ENCODE peak calls at places on chromosomes 4 and X, in nine cellular contexts. One of them, this sample, is unnamed.

GRCh38 chr4:17636341-17636695 is 21.9 kb downstream of the MED28 start:
- ATAC-seq in natural killer cell: no peak
- ATAC-seq in RWPE2: peak; percentile 8
- ATAC-seq in activated CD8-positive, alpha-beta memory T cell treated with anti-CD3 and anti-CD28 coated beads, Interleukin-2, amount 10 ng/mL, durations not matched to agents 7 days and 5 days: peak; percentile 20
- ATAC-seq in heart right ventricle: peak; percentile 14
- ATAC-seq in activated T-cell treated with anti-CD3 and anti-CD28 coated beads, Interleukin-2, amount 50 U/mL, for 4 hours: no peak
- ATAC-seq in IMR-90: peak; percentile 27
- ATAC-seq in stimulated activated naive B cell treated with anti-CD40 and anti-IgM and Interleukin-4, amounts not matched to agents 10 μg/mL and 1 μg/mL and 100 μg/mL, for 72 hours: no peak
- ATAC-seq in Panc1: peak; percentile 46
- ATAC-seq in this sample: no peak

GRCh38 chr4:154234576-154234975 is 257.0 kb downstream of the DCHS2 start:
- ATAC-seq in natural killer cell: no peak
- ATAC-seq in RWPE2: no peak
- ATAC-seq in activated CD8-positive, alpha-beta memory T cell treated with anti-CD3 and anti-CD28 coated beads, Interleukin-2, amount 10 ng/mL, durations not matched to agents 7 days and 5 days: no peak
- ATAC-seq in heart right ventricle: no peak
- ATAC-seq in activated T-cell treated with anti-CD3 and anti-CD28 coated beads, Interleukin-2, amount 50 U/mL, for 4 hours: no peak
- ATAC-seq in IMR-90: no peak
- ATAC-seq in stimulated activated naive B cell treated with anti-CD40 and anti-IgM and Interleukin-4, amounts not matched to agents 10 μg/mL and 1 μg/mL and 100 μg/mL, for 72 hours: no peak
- ATAC-seq in Panc1: no peak
- ATAC-seq in this sample: no peak

GRCh38 chr4:185019451-185020292 is 1.4 kb downstream of the HELT start:
- ATAC-seq in natural killer cell: no peak
- ATAC-seq in RWPE2: peak; percentile 39
- ATAC-seq in activated CD8-positive, alpha-beta memory T cell treated with anti-CD3 and anti-CD28 coated beads, Interleukin-2, amount 10 ng/mL, durations not matched to agents 7 days and 5 days: no peak
- ATAC-seq in heart right ventricle: no peak
- ATAC-seq in activated T-cell treated with anti-CD3 and anti-CD28 coated beads, Interleukin-2, amount 50 U/mL, for 4 hours: no peak
- ATAC-seq in IMR-90: no peak
- ATAC-seq in stimulated activated naive B cell treated with anti-CD40 and anti-IgM and Interleukin-4, amounts not matched to agents 10 μg/mL and 1 μg/mL and 100 μg/mL, for 72 hours: no peak
- ATAC-seq in Panc1: peak; percentile 82
- ATAC-seq in this sample: no peak

GRCh38 chr4:86974481-86975050 is 39.8 kb downstream of the AFF1 start:
- ATAC-seq in natural killer cell: no peak
- ATAC-seq in RWPE2: no peak
- ATAC-seq in activated CD8-positive, alpha-beta memory T cell treated with anti-CD3 and anti-CD28 coated beads, Interleukin-2, amount 10 ng/mL, durations not matched to agents 7 days and 5 days: no peak
- ATAC-seq in heart right ventricle: no peak
- ATAC-seq in activated T-cell treated with anti-CD3 and anti-CD28 coated beads, Interleukin-2, amount 50 U/mL, for 4 hours: peak; percentile 26
- ATAC-seq in IMR-90: no peak
- ATAC-seq in stimulated activated naive B cell treated with anti-CD40 and anti-IgM and Interleukin-4, amounts not matched to agents 10 μg/mL and 1 μg/mL and 100 μg/mL, for 72 hours: no peak
- ATAC-seq in Panc1: no peak
- ATAC-seq in this sample: no peak

GRCh38 chrX:20364238-20364637 is 97.5 kb upstream of the RPS6KA3 start:
- ATAC-seq in natural killer cell: no peak
- ATAC-seq in RWPE2: no peak
- ATAC-seq in activated CD8-positive, alpha-beta memory T cell treated with anti-CD3 and anti-CD28 coated beads, Interleukin-2, amount 10 ng/mL, durations not matched to agents 7 days and 5 days: no peak
- ATAC-seq in heart right ventricle: no peak
- ATAC-seq in activated T-cell treated with anti-CD3 and anti-CD28 coated beads, Interleukin-2, amount 50 U/mL, for 4 hours: no peak
- ATAC-seq in IMR-90: no peak
- ATAC-seq in stimulated activated naive B cell treated with anti-CD40 and anti-IgM and Interleukin-4, amounts not matched to agents 10 μg/mL and 1 μg/mL and 100 μg/mL, for 72 hours: no peak
- ATAC-seq in Panc1: no peak
- ATAC-seq in this sample: no peak

GRCh38 chr4:35525192-35525978 is 718.9 kb downstream of the ARAP2 start:
- ATAC-seq in natural killer cell: peak; percentile 79
- ATAC-seq in RWPE2: no peak
- ATAC-seq in activated CD8-positive, alpha-beta memory T cell treated with anti-CD3 and anti-CD28 coated beads, Interleukin-2, amount 10 ng/mL, durations not matched to agents 7 days and 5 days: peak; percentile 96
- ATAC-seq in heart right ventricle: no peak
- ATAC-seq in activated T-cell treated with anti-CD3 and anti-CD28 coated beads, Interleukin-2, amount 50 U/mL, for 4 hours: no peak
- ATAC-seq in IMR-90: no peak
- ATAC-seq in stimulated activated naive B cell treated with anti-CD40 and anti-IgM and Interleukin-4, amounts not matched to agents 10 μg/mL and 1 μg/mL and 100 μg/mL, for 72 hours: peak; percentile 36
- ATAC-seq in Panc1: peak; percentile 78
- ATAC-seq in this sample: no peak

GRCh38 chr4:48331577-48332340 is 9.6 kb upstream of the SLAIN2 start:
- ATAC-seq in natural killer cell: no peak
- ATAC-seq in RWPE2: peak; percentile 70
- ATAC-seq in activated CD8-positive, alpha-beta memory T cell treated with anti-CD3 and anti-CD28 coated beads, Interleukin-2, amount 10 ng/mL, durations not matched to agents 7 days and 5 days: no peak
- ATAC-seq in heart right ventricle: peak; percentile 34
- ATAC-seq in activated T-cell treated with anti-CD3 and anti-CD28 coated beads, Interleukin-2, amount 50 U/mL, for 4 hours: no peak
- ATAC-seq in IMR-90: peak; percentile 10
- ATAC-seq in stimulated activated naive B cell treated with anti-CD40 and anti-IgM and Interleukin-4, amounts not matched to agents 10 μg/mL and 1 μg/mL and 100 μg/mL, for 72 hours: no peak
- ATAC-seq in Panc1: no peak
- ATAC-seq in this sample: no peak

GRCh38 chrX:72554448-72555140 is 18.0 kb downstream of the HDAC8 start:
- ATAC-seq in natural killer cell: no peak
- ATAC-seq in RWPE2: peak; percentile 91
- ATAC-seq in activated CD8-positive, alpha-beta memory T cell treated with anti-CD3 and anti-CD28 coated beads, Interleukin-2, amount 10 ng/mL, durations not matched to agents 7 days and 5 days: no peak
- ATAC-seq in heart right ventricle: no peak
- ATAC-seq in activated T-cell treated with anti-CD3 and anti-CD28 coated beads, Interleukin-2, amount 50 U/mL, for 4 hours: no peak
- ATAC-seq in IMR-90: no peak
- ATAC-seq in stimulated activated naive B cell treated with anti-CD40 and anti-IgM and Interleukin-4, amounts not matched to agents 10 μg/mL and 1 μg/mL and 100 μg/mL, for 72 hours: no peak
- ATAC-seq in Panc1: no peak
- ATAC-seq in this sample: no peak

GRCh38 chr4:99209671-99210070 is 9.4 kb downstream of the ADH6 start:
- ATAC-seq in natural killer cell: no peak
- ATAC-seq in RWPE2: no peak
- ATAC-seq in activated CD8-positive, alpha-beta memory T cell treated with anti-CD3 and anti-CD28 coated beads, Interleukin-2, amount 10 ng/mL, durations not matched to agents 7 days and 5 days: no peak
- ATAC-seq in heart right ventricle: no peak
- ATAC-seq in activated T-cell treated with anti-CD3 and anti-CD28 coated beads, Interleukin-2, amount 50 U/mL, for 4 hours: no peak
- ATAC-seq in IMR-90: peak; percentile 70
- ATAC-seq in stimulated activated naive B cell treated with anti-CD40 and anti-IgM and Interleukin-4, amounts not matched to agents 10 μg/mL and 1 μg/mL and 100 μg/mL, for 72 hours: no peak
- ATAC-seq in Panc1: no peak
- ATAC-seq in this sample: no peak

GRCh38 chrX:38819709-38820108 is 18.4 kb downstream of the MID1IP1 start:
- ATAC-seq in natural killer cell: no peak
- ATAC-seq in RWPE2: no peak
- ATAC-seq in activated CD8-positive, alpha-beta memory T cell treated with anti-CD3 and anti-CD28 coated beads, Interleukin-2, amount 10 ng/mL, durations not matched to agents 7 days and 5 days: no peak
- ATAC-seq in heart right ventricle: no peak
- ATAC-seq in activated T-cell treated with anti-CD3 and anti-CD28 coated beads, Interleukin-2, amount 50 U/mL, for 4 hours: no peak
- ATAC-seq in IMR-90: no peak
- ATAC-seq in stimulated activated naive B cell treated with anti-CD40 and anti-IgM and Interleukin-4, amounts not matched to agents 10 μg/mL and 1 μg/mL and 100 μg/mL, for 72 hours: no peak
- ATAC-seq in Panc1: no peak
- ATAC-seq in this sample: no peak

GRCh38 chr4:85642356-85643100 is 167.6 kb downstream of the ARHGAP24 start:
- ATAC-seq in natural killer cell: no peak
- ATAC-seq in RWPE2: no peak
- ATAC-seq in activated CD8-positive, alpha-beta memory T cell treated with anti-CD3 and anti-CD28 coated beads, Interleukin-2, amount 10 ng/mL, durations not matched to agents 7 days and 5 days: no peak
- ATAC-seq in heart right ventricle: no peak
- ATAC-seq in activated T-cell treated with anti-CD3 and anti-CD28 coated beads, Interleukin-2, amount 50 U/mL, for 4 hours: no peak
- ATAC-seq in IMR-90: no peak
- ATAC-seq in stimulated activated naive B cell treated with anti-CD40 and anti-IgM and Interleukin-4, amounts not matched to agents 10 μg/mL and 1 μg/mL and 100 μg/mL, for 72 hours: peak; percentile 12
- ATAC-seq in Panc1: no peak
- ATAC-seq in this sample: peak; percentile 68

GRCh38 chr4:82898322-82899243 is 2.0 kb upstream of the THAP9 start:
- ATAC-seq in natural killer cell: no peak
- ATAC-seq in RWPE2: no peak
- ATAC-seq in activated CD8-positive, alpha-beta memory T cell treated with anti-CD3 and anti-CD28 coated beads, Interleukin-2, amount 10 ng/mL, durations not matched to agents 7 days and 5 days: no peak
- ATAC-seq in heart right ventricle: no peak
- ATAC-seq in activated T-cell treated with anti-CD3 and anti-CD28 coated beads, Interleukin-2, amount 50 U/mL, for 4 hours: no peak
- ATAC-seq in IMR-90: peak; percentile 3
- ATAC-seq in stimulated activated naive B cell treated with anti-CD40 and anti-IgM and Interleukin-4, amounts not matched to agents 10 μg/mL and 1 μg/mL and 100 μg/mL, for 72 hours: no peak
- ATAC-seq in Panc1: no peak
- ATAC-seq in this sample: no peak

GRCh38 chr4:41074227-41074626 is 140.1 kb downstream of the APBB2 start:
- ATAC-seq in natural killer cell: no peak
- ATAC-seq in RWPE2: no peak
- ATAC-seq in activated CD8-positive, alpha-beta memory T cell treated with anti-CD3 and anti-CD28 coated beads, Interleukin-2, amount 10 ng/mL, durations not matched to agents 7 days and 5 days: no peak
- ATAC-seq in heart right ventricle: no peak
- ATAC-seq in activated T-cell treated with anti-CD3 and anti-CD28 coated beads, Interleukin-2, amount 50 U/mL, for 4 hours: no peak
- ATAC-seq in IMR-90: no peak
- ATAC-seq in stimulated activated naive B cell treated with anti-CD40 and anti-IgM and Interleukin-4, amounts not matched to agents 10 μg/mL and 1 μg/mL and 100 μg/mL, for 72 hours: no peak
- ATAC-seq in Panc1: no peak
- ATAC-seq in this sample: no peak

GRCh38 chr4:78902313-78902712 is 36.9 kb downstream of the PAQR3 start:
- ATAC-seq in natural killer cell: no peak
- ATAC-seq in RWPE2: no peak
- ATAC-seq in activated CD8-positive, alpha-beta memory T cell treated with anti-CD3 and anti-CD28 coated beads, Interleukin-2, amount 10 ng/mL, durations not matched to agents 7 days and 5 days: no peak
- ATAC-seq in heart right ventricle: no peak
- ATAC-seq in activated T-cell treated with anti-CD3 and anti-CD28 coated beads, Interleukin-2, amount 50 U/mL, for 4 hours: no peak
- ATAC-seq in IMR-90: no peak
- ATAC-seq in stimulated activated naive B cell treated with anti-CD40 and anti-IgM and Interleukin-4, amounts not matched to agents 10 μg/mL and 1 μg/mL and 100 μg/mL, for 72 hours: no peak
- ATAC-seq in Panc1: no peak
- ATAC-seq in this sample: no peak

GRCh38 chr4:120973207-120973606 is 50.7 kb upstream of the PRDM5 start:
- ATAC-seq in natural killer cell: no peak
- ATAC-seq in RWPE2: no peak
- ATAC-seq in activated CD8-positive, alpha-beta memory T cell treated with anti-CD3 and anti-CD28 coated beads, Interleukin-2, amount 10 ng/mL, durations not matched to agents 7 days and 5 days: no peak
- ATAC-seq in heart right ventricle: no peak
- ATAC-seq in activated T-cell treated with anti-CD3 and anti-CD28 coated beads, Interleukin-2, amount 50 U/mL, for 4 hours: no peak
- ATAC-seq in IMR-90: no peak
- ATAC-seq in stimulated activated naive B cell treated with anti-CD40 and anti-IgM and Interleukin-4, amounts not matched to agents 10 μg/mL and 1 μg/mL and 100 μg/mL, for 72 hours: no peak
- ATAC-seq in Panc1: no peak
- ATAC-seq in this sample: no peak

GRCh38 chr4:186307916-186308315 is 41.9 kb downstream of the F11 start:
- ATAC-seq in natural killer cell: no peak
- ATAC-seq in RWPE2: no peak
- ATAC-seq in activated CD8-positive, alpha-beta memory T cell treated with anti-CD3 and anti-CD28 coated beads, Interleukin-2, amount 10 ng/mL, durations not matched to agents 7 days and 5 days: no peak
- ATAC-seq in heart right ventricle: no peak
- ATAC-seq in activated T-cell treated with anti-CD3 and anti-CD28 coated beads, Interleukin-2, amount 50 U/mL, for 4 hours: no peak
- ATAC-seq in IMR-90: no peak
- ATAC-seq in stimulated activated naive B cell treated with anti-CD40 and anti-IgM and Interleukin-4, amounts not matched to agents 10 μg/mL and 1 μg/mL and 100 μg/mL, for 72 hours: no peak
- ATAC-seq in Panc1: no peak
- ATAC-seq in this sample: peak; percentile 24

GRCh38 chr4:89289312-89289711 is 18.3 kb downstream of the GPRIN3 start:
- ATAC-seq in natural killer cell: no peak
- ATAC-seq in RWPE2: no peak
- ATAC-seq in activated CD8-positive, alpha-beta memory T cell treated with anti-CD3 and anti-CD28 coated beads, Interleukin-2, amount 10 ng/mL, durations not matched to agents 7 days and 5 days: peak; percentile 1
- ATAC-seq in heart right ventricle: no peak
- ATAC-seq in activated T-cell treated with anti-CD3 and anti-CD28 coated beads, Interleukin-2, amount 50 U/mL, for 4 hours: peak; percentile 36
- ATAC-seq in IMR-90: no peak
- ATAC-seq in stimulated activated naive B cell treated with anti-CD40 and anti-IgM and Interleukin-4, amounts not matched to agents 10 μg/mL and 1 μg/mL and 100 μg/mL, for 72 hours: no peak
- ATAC-seq in Panc1: no peak
- ATAC-seq in this sample: no peak

This sample was measured in stimulated activated memory B cell treated with anti-CD40 and anti-IgM and Interleukin-4, amounts not matched to agents 10 μg/mL and 1 μg/mL and 100 μg/mL, for 72 hours.